ENCODE peak calls at places on chromosomes 7 and 10, in five cellular contexts. K is psoas muscle, I is neural progenitor cell, O is WERI-Rb-1, V is left ventricle myocardium inferior. P is an unnamed sample.

GRCh38 chr10:132927824-132928223 is 14.5 kb downstream of the CFAP46 start:
- DNase-seq in K (peak; percentile 26), V (peak; percentile 47), I (no peak), O (no peak), P (no peak)

GRCh38 chr10:71285986-71286385 is 33.1 kb upstream of the SLC29A3 start:
- DNase-seq in I (no peak), K (no peak), V (no peak), O (no peak), P (no peak)

GRCh38 chr10:66180651-66181318 is 745.1 kb upstream of the LRRTM3 start:
- DNase-seq in O (peak; percentile 16), K (no peak), V (no peak), I (peak; percentile 66), P (peak; percentile 30)

GRCh38 chr7:38858281-38858884 is 50.6 kb downstream of the VPS41 start:
- DNase-seq in V (no peak), O (no peak), K (no peak), I (no peak), P (no peak)

GRCh38 chr10:29517352-29517923 is 117.3 kb downstream of the SVIL start:
- DNase-seq in K (no peak), V (no peak), I (peak; percentile 79), O (peak; percentile 41), P (peak; percentile 90)

GRCh38 chr7:144738708-144739314 is 97.0 kb downstream of the TPK1 start:
- DNase-seq in V (no peak), K (no peak), I (peak; percentile 38), O (peak; percentile 26), P (no peak)

GRCh38 chr7:141541375-141541774 is 9.8 kb upstream of the AGK start:
- DNase-seq in V (no peak), I (no peak), K (no peak), O (no peak), P (no peak)

GRCh38 chr7:22726849-22727792 is at the start of gene IL6:
- DNase-seq in K (peak; percentile 90), O (no peak), V (peak; percentile 84), I (peak; percentile 48), P (peak; percentile 48)

GRCh38 chr10:124006526-124006925 is 86.9 kb downstream of the CHST15 start:
- DNase-seq in K (no peak), V (no peak), I (no peak), O (no peak), P (no peak)

GRCh38 chr10:60086421-60086820 is 180.1 kb upstream of the CCDC6 start:
- DNase-seq in O (no peak), K (no peak), I (no peak), V (no peak), P (no peak)

GRCh38 chr10:60803433-60803832 is 25.2 kb downstream of the CDK1 start:
- DNase-seq in V (no peak), O (no peak), I (no peak), K (no peak), P (no peak)

GRCh38 chr7:157480651-157481050 is 143.8 kb downstream of the DNAJB6 start:
- DNase-seq in V (no peak), I (no peak), K (no peak), O (no peak), P (no peak)

GRCh38 chr7:114789942-114790341 is 132.0 kb upstream of the MDFIC start:
- DNase-seq in O (no peak), I (no peak), K (no peak), V (no peak), P (no peak)

GRCh38 chr10:70337201-70337651 is 45.2 kb downstream of the LRRC20 start:
- DNase-seq in V (no peak), I (peak; percentile 66), K (no peak), O (no peak), P (peak; percentile 65)

DNA sequence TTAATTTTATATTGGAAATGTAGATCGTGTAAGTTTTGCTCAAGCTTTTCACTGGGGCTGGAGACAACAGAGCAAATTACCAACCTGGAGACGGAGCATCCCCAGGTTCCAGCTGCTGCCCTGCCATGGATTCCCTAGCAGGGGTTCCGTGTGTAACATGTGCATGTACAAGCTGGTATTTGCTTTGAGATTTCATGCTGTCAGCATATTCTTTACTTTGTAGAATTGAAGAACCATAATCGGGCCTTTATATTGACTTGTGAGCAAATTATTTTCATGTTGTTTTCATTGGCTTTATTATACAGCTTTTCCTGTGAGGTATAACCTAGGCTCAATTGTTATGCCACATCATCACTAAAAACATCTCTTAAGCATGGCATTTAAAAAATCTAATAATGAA is 369.2 kb upstream of the COBL start:
- DNase-seq in I (no peak), O (no peak), V (no peak), K (no peak), P (no peak)
- H3K36me3 ChIP-seq in I (no peaks in the 10 kb centered on the region), O (no peaks in the 10 kb centered on the region), V (no peaks in the 10 kb centered on the region), K (no peaks in the 10 kb centered on the region), P (no peaks in the 10 kb centered on the region)

DNA sequence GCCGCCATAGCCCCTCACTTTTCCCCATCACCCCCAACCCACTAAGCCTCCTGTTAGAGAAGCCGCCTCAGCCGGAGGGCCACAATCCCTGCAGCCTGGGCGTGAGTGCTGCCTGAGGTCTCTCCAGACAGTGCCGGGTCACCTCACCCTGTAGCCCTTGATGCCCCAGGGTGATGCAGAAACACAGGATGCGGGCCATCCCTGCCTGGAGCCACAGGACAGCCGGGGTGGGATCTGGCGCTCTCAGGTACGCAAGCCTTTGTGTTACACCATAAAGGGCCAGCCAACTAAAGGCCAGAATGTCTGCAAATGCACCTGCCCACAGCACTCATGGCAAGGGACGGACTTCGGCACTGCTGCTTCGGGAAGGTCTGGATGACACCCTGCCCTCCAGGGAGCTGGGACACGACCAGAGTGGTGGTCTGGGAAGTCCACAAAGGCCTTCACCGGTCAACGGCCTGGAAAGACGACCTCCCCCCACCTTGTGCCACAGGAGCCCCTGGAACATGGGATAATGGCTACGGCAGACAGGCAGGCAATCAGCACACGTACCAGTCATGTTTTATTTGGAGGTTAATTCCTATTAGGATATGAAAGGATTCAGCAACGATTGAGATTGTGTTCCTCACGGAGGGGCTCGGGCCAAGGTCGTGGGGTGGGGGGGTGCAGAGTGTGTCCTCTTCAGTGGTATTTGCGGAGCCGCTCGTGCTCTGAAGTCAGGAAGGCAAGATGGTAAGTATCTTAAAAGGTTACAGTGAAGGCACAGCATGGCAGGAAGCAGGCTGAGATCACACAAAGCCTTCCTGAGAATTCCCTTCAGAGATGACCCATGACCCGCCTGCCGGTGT is 8.1 kb downstream of the ATP5MF start:
- DNase-seq in V (no peak), I (no peak), K (peak; percentile 40), O (no peak), P (no peak)
- H3K4me3 ChIP-seq in V (no peak overlapping the region), I (no peak overlapping the region), K (no peak overlapping the region), O (no peak overlapping the region), P (no peak overlapping the region)

GRCh38 chr7:36395171-36395894 is 5.7 kb downstream of the ANLN start:
- DNase-seq in K (no peak), V (no peak), O (no peak), I (no peak), P (no peak)
- H3K36me3 ChIP-seq in K (no peaks in the 10 kb centered on the region), V (no peaks in the 10 kb centered on the region), O (peaks cover 51% of the 10 kb centered on the region), I (peaks cover 38% of the 10 kb centered on the region), P (peaks cover 7% of the 10 kb centered on the region)

DNA sequence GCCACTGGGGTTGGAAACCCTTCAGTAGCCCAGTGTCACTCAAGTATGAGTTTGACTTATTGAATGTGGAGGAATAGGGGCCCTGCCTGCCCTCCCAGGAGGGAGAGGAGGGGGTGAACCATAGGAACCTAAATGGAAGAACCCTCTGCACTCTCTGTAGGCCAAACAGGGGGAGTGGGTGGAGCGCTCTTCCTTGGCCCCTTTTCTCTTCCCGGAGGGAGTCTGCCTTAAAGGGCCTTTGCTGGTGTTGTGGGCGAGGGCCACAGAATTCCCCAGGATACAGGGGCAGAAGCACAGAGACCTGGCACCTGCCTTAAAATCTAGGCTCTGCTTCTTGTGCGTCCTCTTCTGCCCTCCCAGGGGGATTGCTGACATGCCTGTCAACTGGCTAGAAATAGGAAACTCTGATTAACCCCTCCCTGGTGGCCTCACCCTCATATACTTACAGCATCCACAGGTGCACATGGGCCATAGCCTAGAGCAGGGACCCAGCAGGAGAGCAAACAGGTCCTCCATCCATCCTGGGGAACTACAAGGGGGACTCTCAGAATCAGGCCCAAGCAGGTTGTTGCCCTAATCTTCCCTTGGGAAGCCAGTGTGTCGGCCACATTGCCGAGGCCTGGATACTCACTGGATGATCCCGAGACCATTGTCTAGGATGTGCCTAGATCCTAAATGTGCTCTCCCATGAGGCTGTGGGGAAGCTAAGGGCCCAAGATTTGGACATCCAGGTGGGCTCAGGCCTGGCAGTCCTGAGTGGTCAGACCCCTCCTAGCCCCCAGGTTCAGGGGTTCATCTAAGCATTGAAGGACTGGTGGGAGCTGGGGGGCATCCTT is 3.4 kb downstream of the TRIM8 start:
- DNase-seq in O (no peak), V (no peak), I (no peak), K (peak; percentile 50), P (no peak)
- H3K4me3 ChIP-seq in O (no peak overlapping the region), V (peak overlapping the region; percentile 82), I (peak overlapping the region; percentile 94), K (peak overlapping the region; percentile 94), P (no peak overlapping the region)

GRCh38 chr7:92110857-92111256 is 23.4 kb downstream of the CYP51A1 start:
- DNase-seq in V (no peak), I (no peak), K (no peak), O (no peak), P (no peak)
- H3K36me3 ChIP-seq in V (peaks cover 55% of the 10 kb centered on the region), I (peaks cover 24% of the 10 kb centered on the region), K (peaks cover 71% of the 10 kb centered on the region), O (peaks cover 68% of the 10 kb centered on the region), P (peaks cover 2% of the 10 kb centered on the region)

DNA sequence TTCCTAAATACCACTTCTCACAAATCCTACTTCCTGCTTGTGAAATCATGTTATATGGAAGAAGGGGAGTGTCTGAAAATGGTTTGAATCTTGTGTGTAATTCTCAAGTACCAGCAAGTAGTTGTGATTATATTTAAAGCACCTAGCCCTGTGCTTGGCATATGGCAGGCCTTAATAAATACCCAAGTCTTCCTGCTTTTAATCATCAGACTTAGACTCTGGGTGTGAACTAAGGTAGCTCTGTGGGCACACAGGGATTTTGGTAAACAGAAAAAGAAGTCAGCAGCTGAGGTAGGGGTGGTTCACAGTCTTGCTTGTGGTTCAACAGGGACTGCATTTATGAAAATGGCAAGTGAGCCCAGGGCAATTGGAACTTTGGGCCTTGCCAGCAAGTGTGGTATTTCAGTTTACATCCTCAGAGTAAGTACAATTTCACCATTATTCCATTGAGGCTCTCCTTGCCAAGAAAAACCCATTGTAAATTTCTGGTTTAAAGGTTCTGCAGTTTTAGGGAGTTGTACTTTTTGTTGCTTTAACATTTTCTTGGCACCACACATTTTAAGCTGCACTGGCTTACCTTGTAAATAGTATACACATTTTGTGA is 215.5 kb downstream of the AUTS2 start:
- DNase-seq in O (no peak), I (no peak), V (no peak), K (no peak), P (no peak)
- H3K4me3 ChIP-seq in O (no peak overlapping the region), I (no peak overlapping the region), V (no peak overlapping the region), K (no peak overlapping the region), P (no peak overlapping the region)

GRCh38 chr7:74236284-74236683 is 17.9 kb downstream of the RFC2 start:
- DNase-seq in V (no peak), K (no peak), O (no peak), I (no peak), P (no peak)
- H3K36me3 ChIP-seq in V (peaks cover 87% of the 10 kb centered on the region), K (peaks cover 97% of the 10 kb centered on the region), O (peaks cover 92% of the 10 kb centered on the region), I (no peaks in the 10 kb centered on the region), P (peaks cover 61% of the 10 kb centered on the region)

GRCh38 chr7:147485660-147486210 is 1104.8 kb upstream of the C7orf33 start:
- DNase-seq in I (no peak), O (peak; percentile 59), V (no peak), K (no peak), P (no peak)

GRCh38 chr7:147478751-147479150 is 1111.8 kb upstream of the C7orf33 start:
- DNase-seq in V (no peak), K (no peak), I (no peak), O (no peak), P (no peak)

GRCh38 chr7:147483634-147484292 is 1106.8 kb upstream of the C7orf33 start:
- DNase-seq in O (no peak), V (no peak), I (no peak), K (no peak), P (no peak)
- H3K4me3 ChIP-seq in O (no peak overlapping the region), V (no peak overlapping the region), I (no peak overlapping the region), K (no peak overlapping the region), P (no peak overlapping the region)

P was measured in H7.